ENCODE peak calls at places on chromosomes 13 and 19, in six cellular contexts. One of them, this sample, is unnamed.

GRCh38 chr13:112693831-112694497 is 4.1 kb downstream of the ATP11A start:
- DNase-seq in IMR-90: peak; percentile 90
- DNase-seq in right lobe of liver: no peak
- DNase-seq in heart left ventricle: no peak
- DNase-seq in tibial nerve: no peak
- DNase-seq in upper lobe of left lung: peak; percentile 55
- DNase-seq in this sample: no peak

GRCh38 chr13:105778196-105778595 is 757.3 kb downstream of the EFNB2 start:
- DNase-seq in tibial nerve: no peak
- DNase-seq in IMR-90: peak; percentile 35
- DNase-seq in heart left ventricle: no peak
- DNase-seq in right lobe of liver: no peak
- DNase-seq in upper lobe of left lung: no peak
- DNase-seq in this sample: no peak

GRCh38 chr19:54137913-54138776 is 583 bp downstream of the CNOT3 start:
- DNase-seq in upper lobe of left lung: peak; percentile 89
- DNase-seq in right lobe of liver: no peak
- DNase-seq in heart left ventricle: no peak
- DNase-seq in tibial nerve: no peak
- DNase-seq in IMR-90: no peak
- DNase-seq in this sample: no peak

GRCh38 chr19:13526552-13526951 is 20.3 kb upstream of the CACNA1A start:
- DNase-seq in right lobe of liver: no peak
- DNase-seq in heart left ventricle: no peak
- DNase-seq in upper lobe of left lung: no peak
- DNase-seq in IMR-90: peak; percentile 18
- DNase-seq in tibial nerve: no peak
- DNase-seq in this sample: no peak

GRCh38 chr19:4976412-4977298 is 7.7 kb downstream of the KDM4B start:
- DNase-seq in tibial nerve: peak; percentile 74
- DNase-seq in right lobe of liver: peak; percentile 67
- DNase-seq in upper lobe of left lung: peak; percentile 73
- DNase-seq in IMR-90: peak; percentile 98
- DNase-seq in heart left ventricle: peak; percentile 76
- DNase-seq in this sample: peak; percentile 98

GRCh38 chr19:34479396-34479795 is 2.2 kb upstream of the WTIP start:
- DNase-seq in tibial nerve: no peak
- DNase-seq in upper lobe of left lung: no peak
- DNase-seq in right lobe of liver: no peak
- DNase-seq in heart left ventricle: no peak
- DNase-seq in IMR-90: no peak
- DNase-seq in this sample: no peak

GRCh38 chr13:99206873-99207272 is 6.2 kb downstream of the UBAC2 start:
- DNase-seq in right lobe of liver: no peak
- DNase-seq in IMR-90: no peak
- DNase-seq in upper lobe of left lung: no peak
- DNase-seq in heart left ventricle: no peak
- DNase-seq in tibial nerve: no peak
- DNase-seq in this sample: peak; percentile 37

GRCh38 chr19:16067205-16067938 is 8.9 kb upstream of the TPM4 start:
- DNase-seq in upper lobe of left lung: peak; percentile 93
- DNase-seq in IMR-90: peak; percentile 87
- DNase-seq in tibial nerve: no peak
- DNase-seq in right lobe of liver: peak; percentile 43
- DNase-seq in heart left ventricle: no peak
- DNase-seq in this sample: no peak

GRCh38 chr19:30288957-30289735 is 83.0 kb upstream of the ZNF536 start:
- DNase-seq in right lobe of liver: no peak
- DNase-seq in tibial nerve: no peak
- DNase-seq in upper lobe of left lung: no peak
- DNase-seq in heart left ventricle: no peak
- DNase-seq in IMR-90: no peak
- DNase-seq in this sample: no peak

GRCh38 chr13:99655351-99656091 is 154.2 kb downstream of the TM9SF2 start:
- DNase-seq in tibial nerve: no peak
- DNase-seq in upper lobe of left lung: no peak
- DNase-seq in right lobe of liver: peak; percentile 84
- DNase-seq in IMR-90: peak; percentile 24
- DNase-seq in heart left ventricle: no peak
- DNase-seq in this sample: no peak

GRCh38 chr13:23928985-23929384 is 31.7 kb upstream of the C1QTNF9B start:
- DNase-seq in tibial nerve: no peak
- DNase-seq in upper lobe of left lung: no peak
- DNase-seq in heart left ventricle: no peak
- DNase-seq in right lobe of liver: no peak
- DNase-seq in IMR-90: peak; percentile 90
- DNase-seq in this sample: no peak

GRCh38 chr19:47274891-47275865 is 493 bp downstream of the INAFM1 start:
- DNase-seq in tibial nerve: no peak
- DNase-seq in right lobe of liver: no peak
- DNase-seq in IMR-90: no peak
- DNase-seq in heart left ventricle: peak; percentile 76
- DNase-seq in upper lobe of left lung: no peak
- DNase-seq in this sample: no peak

GRCh38 chr13:99355267-99356215 is 48.3 kb upstream of the GPR183 start:
- DNase-seq in heart left ventricle: no peak
- DNase-seq in IMR-90: no peak
- DNase-seq in upper lobe of left lung: peak; percentile 78
- DNase-seq in tibial nerve: no peak
- DNase-seq in right lobe of liver: no peak
- DNase-seq in this sample: no peak

GRCh38 chr19:46659151-46660007 is 1.6 kb downstream of the DACT3 start:
- DNase-seq in right lobe of liver: peak; percentile 36
- DNase-seq in IMR-90: no peak
- DNase-seq in upper lobe of left lung: peak; percentile 75
- DNase-seq in heart left ventricle: no peak
- DNase-seq in tibial nerve: no peak
- DNase-seq in this sample: no peak

GRCh38 chr19:2618611-2619010 is 83.9 kb downstream of the GNG7 start:
- DNase-seq in IMR-90: peak; percentile 28
- DNase-seq in right lobe of liver: peak; percentile 76
- DNase-seq in tibial nerve: no peak
- DNase-seq in heart left ventricle: peak; percentile 84
- DNase-seq in upper lobe of left lung: no peak
- DNase-seq in this sample: no peak

GRCh38 chr13:113781571-113781970 is 22.5 kb downstream of the TMEM255B start:
- DNase-seq in tibial nerve: no peak
- DNase-seq in right lobe of liver: no peak
- DNase-seq in heart left ventricle: no peak
- DNase-seq in upper lobe of left lung: no peak
- DNase-seq in IMR-90: no peak
- DNase-seq in this sample: no peak
- TF ChIP-seq POLR2A in tibial nerve: no peak
- TF ChIP-seq POLR2A in right lobe of liver: no peak
- TF ChIP-seq POLR2A in heart left ventricle: no peak
- TF ChIP-seq POLR2A in upper lobe of left lung: no peak
- TF ChIP-seq POLR2A in IMR-90: no peak
- TF ChIP-seq POLR2A in this sample: no peak

DNA sequence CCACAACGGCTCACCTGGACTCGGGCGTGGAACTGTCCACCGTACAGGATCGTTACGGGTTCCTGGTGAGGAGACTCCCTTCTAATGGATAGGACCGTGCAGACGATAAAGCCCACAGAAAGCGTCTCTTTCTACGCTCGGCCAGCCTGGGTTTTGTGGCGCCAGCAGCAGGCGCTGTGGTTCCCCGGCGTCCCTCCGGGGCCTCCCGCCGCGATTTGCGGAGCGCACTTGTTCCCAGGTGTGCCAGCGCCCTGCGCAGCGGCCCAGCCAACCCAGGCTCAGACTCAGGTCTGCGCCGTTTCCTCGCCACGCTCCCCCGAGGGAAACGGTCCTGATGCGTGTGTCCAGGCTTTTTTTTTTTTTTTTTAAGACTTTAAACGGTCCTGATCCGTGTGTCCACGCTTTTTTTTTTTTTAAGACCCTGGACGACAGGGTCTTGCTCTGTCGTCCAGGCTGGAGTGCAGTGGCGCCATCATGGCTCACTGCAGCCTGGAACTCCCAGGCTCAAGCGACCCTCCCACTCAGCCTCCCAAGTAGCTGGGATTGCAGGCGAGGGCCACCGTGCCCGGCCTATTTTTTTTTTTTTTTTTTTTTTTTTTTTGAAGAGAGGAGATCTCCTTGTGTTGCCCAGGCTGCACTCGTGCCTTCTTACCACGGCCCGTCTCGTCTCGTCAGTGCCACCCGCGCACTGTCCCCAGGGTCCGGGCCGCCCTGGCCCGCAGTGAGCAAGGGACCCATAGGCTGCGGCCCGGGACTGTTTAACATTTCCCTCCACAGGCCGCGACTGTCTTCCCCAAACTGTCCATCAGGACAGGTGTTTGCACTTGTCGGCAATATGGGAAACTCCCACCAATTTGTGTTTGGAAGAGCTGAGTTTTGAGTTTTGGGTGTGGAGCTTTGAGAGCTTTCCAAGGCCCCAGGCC is 23.8 kb downstream of the GJA3 start:
- DNase-seq in upper lobe of left lung: peak; percentile 88
- DNase-seq in IMR-90: no peak
- DNase-seq in heart left ventricle: no peak
- DNase-seq in tibial nerve: no peak
- DNase-seq in right lobe of liver: peak; percentile 61
- DNase-seq in this sample: peak; percentile 62
- H3K27ac ChIP-seq in upper lobe of left lung: no peak overlapping the region
- H3K27ac ChIP-seq in IMR-90: no peak overlapping the region
- H3K27ac ChIP-seq in heart left ventricle: no peak overlapping the region
- H3K27ac ChIP-seq in tibial nerve: no peak overlapping the region
- H3K27ac ChIP-seq in right lobe of liver: no peak overlapping the region
- H3K27ac ChIP-seq in this sample: no peak overlapping the region

GRCh38 chr19:18848860-18849661 is 17.3 kb downstream of the UPF1 start:
- DNase-seq in heart left ventricle: peak; percentile 87
- DNase-seq in right lobe of liver: peak; percentile 59
- DNase-seq in tibial nerve: peak; percentile 47
- DNase-seq in IMR-90: peak; percentile 40
- DNase-seq in upper lobe of left lung: peak; percentile 54
- DNase-seq in this sample: no peak
- H3K4me3 ChIP-seq in heart left ventricle: peak overlapping the region; percentile 19
- H3K4me3 ChIP-seq in right lobe of liver: no peak overlapping the region
- H3K4me3 ChIP-seq in tibial nerve: no peak overlapping the region
- H3K4me3 ChIP-seq in IMR-90: no peak overlapping the region
- H3K4me3 ChIP-seq in upper lobe of left lung: no peak overlapping the region
- H3K4me3 ChIP-seq in this sample: no peak overlapping the region

GRCh38 chr19:9057505-9058258 is 29.2 kb upstream of the OR1M1 start:
- DNase-seq in right lobe of liver: no peak
- DNase-seq in upper lobe of left lung: no peak
- DNase-seq in heart left ventricle: no peak
- DNase-seq in tibial nerve: no peak
- DNase-seq in IMR-90: no peak
- DNase-seq in this sample: no peak
- TF ChIP-seq POLR2A in right lobe of liver: no peak
- TF ChIP-seq POLR2A in upper lobe of left lung: no peak
- TF ChIP-seq POLR2A in heart left ventricle: no peak
- TF ChIP-seq POLR2A in tibial nerve: no peak
- TF ChIP-seq POLR2A in IMR-90: no peak
- TF ChIP-seq POLR2A in this sample: no peak

GRCh38 chr19:10553087-10553667 is 9.5 kb downstream of the ATG4D start:
- DNase-seq in upper lobe of left lung: no peak
- DNase-seq in IMR-90: no peak
- DNase-seq in right lobe of liver: no peak
- DNase-seq in heart left ventricle: no peak
- DNase-seq in tibial nerve: no peak
- DNase-seq in this sample: no peak

GRCh38 chr19:10554760-10555612 is 10.8 kb downstream of the KRI1 start:
- DNase-seq in right lobe of liver: no peak
- DNase-seq in IMR-90: no peak
- DNase-seq in tibial nerve: no peak
- DNase-seq in heart left ventricle: no peak
- DNase-seq in upper lobe of left lung: peak; percentile 79
- DNase-seq in this sample: no peak

GRCh38 chr19:10555613-10555979 is 10.2 kb downstream of the KRI1 start:
- DNase-seq in heart left ventricle: no peak
- DNase-seq in upper lobe of left lung: no peak
- DNase-seq in IMR-90: no peak
- DNase-seq in tibial nerve: no peak
- DNase-seq in right lobe of liver: no peak
- DNase-seq in this sample: no peak

GRCh38 chr19:10552596-10553053 is 8.9 kb downstream of the ATG4D start:
- DNase-seq in IMR-90: no peak
- DNase-seq in heart left ventricle: no peak
- DNase-seq in upper lobe of left lung: no peak
- DNase-seq in right lobe of liver: no peak
- DNase-seq in tibial nerve: no peak
- DNase-seq in this sample: no peak

DNA sequence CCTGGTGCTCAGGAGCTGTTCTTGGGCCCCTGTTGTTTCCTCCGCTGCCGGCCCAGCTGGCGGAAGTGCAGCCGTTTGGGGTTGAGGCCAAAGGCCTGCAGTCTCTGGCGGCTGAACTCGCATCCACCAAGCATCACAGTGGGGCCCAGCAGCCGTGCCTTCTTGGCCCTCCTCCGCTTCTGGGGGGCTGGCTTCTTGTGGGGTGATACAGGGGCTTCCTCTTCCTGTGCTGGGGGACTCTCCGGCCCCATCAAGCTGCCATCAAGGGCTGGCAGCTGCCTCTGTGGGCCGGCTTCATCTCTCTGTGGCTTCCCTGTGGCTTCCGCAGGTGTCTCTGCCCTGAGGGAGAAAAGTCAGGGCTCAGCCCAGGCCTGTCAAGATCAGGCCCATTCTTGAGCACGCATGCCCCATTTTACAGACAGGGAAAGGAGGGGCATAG is 10.3 kb downstream of the ATG4D start:
- DNase-seq in heart left ventricle: no peak
- DNase-seq in IMR-90: no peak
- DNase-seq in tibial nerve: no peak
- DNase-seq in right lobe of liver: no peak
- DNase-seq in upper lobe of left lung: peak; percentile 74
- DNase-seq in this sample: no peak
- H3K27ac ChIP-seq in heart left ventricle: no peak overlapping the region
- H3K27ac ChIP-seq in IMR-90: no peak overlapping the region
- H3K27ac ChIP-seq in tibial nerve: no peak overlapping the region
- H3K27ac ChIP-seq in right lobe of liver: no peak overlapping the region
- H3K27ac ChIP-seq in upper lobe of left lung: peak overlapping the region; percentile 18
- H3K27ac ChIP-seq in this sample: no peak overlapping the region

GRCh38 chr19:32404213-32404938 is 1.2 kb upstream of the DPY19L3 start:
- DNase-seq in IMR-90: no peak
- DNase-seq in upper lobe of left lung: peak; percentile 55
- DNase-seq in right lobe of liver: no peak
- DNase-seq in tibial nerve: no peak
- DNase-seq in heart left ventricle: no peak
- DNase-seq in this sample: no peak
- H3K4me3 ChIP-seq in IMR-90: peak overlapping the region; percentile 82
- H3K4me3 ChIP-seq in upper lobe of left lung: peak overlapping the region; percentile 81
- H3K4me3 ChIP-seq in right lobe of liver: peak overlapping the region; percentile 78
- H3K4me3 ChIP-seq in tibial nerve: peak overlapping the region; percentile 99
- H3K4me3 ChIP-seq in heart left ventricle: peak overlapping the region; percentile 97
- H3K4me3 ChIP-seq in this sample: peak overlapping the region; percentile 84